ENCODE peak calls at places on chromosomes 2 and 18, in ten cellular contexts. Q, G, D, K, U, T, J, B, V and L are unnamed samples.

GRCh38 chr18:31490387-31490786 is 7.6 kb upstream of the DSG2 start:
- DNase-seq in Q (no peak), G (no peak), D (no peak), K (no peak), U (no peak), T (no peak), J (no peak), B (no peak), V (no peak), L (no peak)

GRCh38 chr2:18154812-18155211 is 276.3 kb downstream of the KCNS3 start:
- DNase-seq in Q (no peak), G (no peak), D (no peak), K (no peak), U (no peak), T (peak), J (no peak), B (no peak), V (no peak), L (peak)

GRCh38 chr2:238174701-238175100 is 15.9 kb downstream of the ERFE start:
- DNase-seq in Q (no peak), G (no peak), D (no peak), K (no peak), U (no peak), T (no peak), J (no peak), B (peak), V (no peak), L (no peak)

GRCh38 chr2:71948781-71949536 is 198.7 kb downstream of the CYP26B1 start:
- DNase-seq in Q (no peak), G (peak), D (peak), K (peak), U (no peak), T (peak), J (peak), B (no peak), V (no peak), L (peak)

GRCh38 chr2:17584689-17585088 is 44.2 kb downstream of the VSNL1 start:
- DNase-seq in Q (no peak), G (no peak), D (no peak), K (no peak), U (no peak), T (no peak), J (no peak), B (no peak), V (no peak), L (no peak)

GRCh38 chr2:60385648-60386047 is 167.8 kb downstream of the BCL11A start:
- DNase-seq in Q (no peak), G (no peak), D (no peak), K (no peak), U (no peak), T (no peak), J (peak), B (no peak), V (no peak), L (peak)

GRCh38 chr2:150732064-150732463 is 244.6 kb upstream of the RND3 start:
- DNase-seq in Q (no peak), G (no peak), D (peak), K (peak), U (no peak), T (peak), J (peak), B (no peak), V (no peak), L (peak)

GRCh38 chr2:99659874-99660273 is 170.1 kb upstream of the REV1 start:
- DNase-seq in Q (no peak), G (peak), D (peak), K (no peak), U (no peak), T (peak), J (peak), B (no peak), V (no peak), L (no peak)

GRCh38 chr2:223837290-223838061 is at the start of gene AP1S3:
- DNase-seq in Q (peak), G (no peak), D (peak), K (peak), U (peak), T (peak), J (peak), B (peak), V (peak), L (peak)

GRCh38 chr18:23963443-23964185 is 50.9 kb upstream of the TTC39C start:
- DNase-seq in Q (no peak), G (no peak), D (peak), K (peak), U (no peak), T (no peak), J (no peak), B (no peak), V (no peak), L (peak)

GRCh38 chr2:104702026-104702425 is 151.9 kb upstream of the POU3F3 start:
- DNase-seq in Q (no peak), G (no peak), D (no peak), K (no peak), U (no peak), T (no peak), J (no peak), B (no peak), V (no peak), L (no peak)

GRCh38 chr18:12883684-12884520 is at the start of gene PTPN2:
- DNase-seq in Q (peak), G (peak), D (peak), K (peak), U (peak), T (peak), J (peak), B (peak), V (peak), L (peak)

GRCh38 chr2:180349809-180350208 is 342.7 kb upstream of the CWC22 start:
- DNase-seq in Q (no peak), G (no peak), D (no peak), K (no peak), U (no peak), T (no peak), J (no peak), B (no peak), V (no peak), L (no peak)

GRCh38 chr2:44742054-44742453 is 199.4 kb upstream of the SIX3 start:
- DNase-seq in Q (no peak), G (no peak), D (no peak), K (no peak), U (no peak), T (no peak), J (no peak), B (no peak), V (no peak), L (no peak)

GRCh38 chr2:70687461-70687795 is 80.6 kb downstream of the ADD2 start:
- DNase-seq in Q (no peak), G (no peak), D (no peak), K (no peak), U (no peak), T (no peak), J (no peak), B (no peak), V (no peak), L (no peak)

GRCh38 chr2:48398285-48399135 is 131.4 kb upstream of the STON1 start:
- DNase-seq in Q (no peak), G (no peak), D (no peak), K (peak), U (no peak), T (peak), J (no peak), B (no peak), V (no peak), L (no peak)

GRCh38 chr2:96869824-96870630 is at the start of gene SEMA4C:
- DNase-seq in Q (peak), G (no peak), D (no peak), K (peak), U (peak), T (peak), J (peak), B (peak), V (peak), L (peak)

GRCh38 chr2:123816203-123816602 is 208.9 kb upstream of the CNTNAP5 start:
- DNase-seq in Q (no peak), G (no peak), D (no peak), K (no peak), U (no peak), T (no peak), J (no peak), B (no peak), V (no peak), L (no peak)

GRCh38 chr2:189982777-189983394 is 79.6 kb downstream of the MSTN start:
- DNase-seq in Q (no peak), G (no peak), D (peak), K (peak), U (no peak), T (peak), J (no peak), B (no peak), V (no peak), L (peak)

GRCh38 chr2:201642086-201642578 is 1.2 kb downstream of the TMEM237 start:
- DNase-seq in Q (no peak), G (no peak), D (no peak), K (no peak), U (no peak), T (no peak), J (no peak), B (no peak), V (no peak), L (no peak)

GRCh38 chr2:240425697-240426096 is 9.8 kb upstream of the GPC1 start:
- DNase-seq in Q (no peak), G (no peak), D (no peak), K (no peak), U (no peak), T (no peak), J (no peak), B (no peak), V (no peak), L (no peak)

GRCh38 chr2:29108225-29108624 is 7.0 kb upstream of the CLIP4 start:
- DNase-seq in Q (no peak), G (no peak), D (peak), K (peak), U (no peak), T (peak), J (peak), B (no peak), V (no peak), L (peak)

GRCh38 chr2:84908948-84909713 is 3.7 kb downstream of the TMSB10 start:
- DNase-seq in Q (no peak), G (peak), D (no peak), K (no peak), U (no peak), T (no peak), J (no peak), B (peak), V (peak), L (no peak)

GRCh38 chr18:56083889-56084288 is 495.9 kb upstream of the TCF4 start:
- DNase-seq in Q (no peak), G (no peak), D (no peak), K (peak), U (no peak), T (no peak), J (no peak), B (no peak), V (no peak), L (no peak)

GRCh38 chr2:190637903-190638618 is 10.8 kb upstream of the NAB1 start:
- DNase-seq in Q (peak), G (peak), D (no peak), K (no peak), U (peak), T (peak), J (no peak), B (no peak), V (no peak), L (no peak)

GRCh38 chr2:96423281-96423680 is 81.9 kb downstream of the NEURL3 start:
- DNase-seq in Q (no peak), G (no peak), D (peak), K (peak), U (no peak), T (peak), J (no peak), B (no peak), V (no peak), L (no peak)

GRCh38 chr2:39232141-39232540 is 11.6 kb downstream of the CDKL4 start:
- DNase-seq in Q (no peak), G (no peak), D (no peak), K (no peak), U (no peak), T (no peak), J (no peak), B (no peak), V (no peak), L (no peak)

GRCh38 chr18:25503567-25504081 is 151.7 kb upstream of the ZNF521 start:
- DNase-seq in Q (peak), G (peak), D (peak), K (peak), U (peak), T (peak), J (peak), B (peak), V (no peak), L (peak)

GRCh38 chr2:114192362-114192761 is 250.1 kb upstream of the DPP10 start:
- DNase-seq in Q (no peak), G (no peak), D (peak), K (peak), U (no peak), T (peak), J (no peak), B (no peak), V (no peak), L (peak)

GRCh38 chr18:4207383-4207782 is 247.7 kb downstream of the DLGAP1 start:
- DNase-seq in Q (no peak), G (no peak), D (no peak), K (no peak), U (no peak), T (no peak), J (no peak), B (no peak), V (no peak), L (no peak)
- H3K4me3 ChIP-seq in Q (no peak), G (no peak), D (no peak), K (no peak), U (no peak), T (no peak), J (no peak), B (no peak), V (no peak), L (no peak)

DNA sequence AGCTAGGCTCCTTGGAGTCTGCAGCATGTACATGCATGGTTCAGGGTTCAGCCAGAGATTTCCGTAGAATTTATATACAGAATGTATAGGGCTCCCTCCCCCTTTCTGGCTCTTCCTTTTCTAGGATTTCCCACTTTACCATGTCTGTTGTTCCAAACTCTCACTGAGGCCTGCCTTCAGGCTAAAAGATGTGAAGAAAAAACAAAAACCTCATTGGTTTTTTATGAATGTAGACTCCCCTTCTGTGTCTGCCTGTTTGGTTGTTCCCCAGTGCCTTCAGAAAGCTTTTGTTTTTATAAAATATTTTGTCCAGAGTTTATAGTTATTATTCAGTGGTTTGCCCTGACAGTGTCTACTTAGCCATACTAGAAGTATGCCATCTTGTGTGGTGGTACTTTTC is 3.6 kb downstream of the NDUFV2 start:
- DNase-seq in Q (no peak), G (no peak), D (no peak), K (no peak), U (no peak), T (no peak), J (no peak), B (no peak), V (no peak), L (no peak)
- H3K4me3 ChIP-seq in Q (no peak), G (no peak), D (no peak), K (peak), U (peak), T (peak), J (peak), B (no peak), V (peak), L (no peak)

GRCh38 chr18:7918696-7919095 is 351.6 kb downstream of the PTPRM start:
- DNase-seq in Q (no peak), G (no peak), D (no peak), K (peak), U (no peak), T (peak), J (peak), B (no peak), V (no peak), L (no peak)

GRCh38 chr18:7924616-7925015 is 357.5 kb downstream of the PTPRM start:
- DNase-seq in Q (no peak), G (no peak), D (no peak), K (no peak), U (no peak), T (no peak), J (no peak), B (no peak), V (no peak), L (peak)

GRCh38 chr18:7919565-7919964 is 352.4 kb downstream of the PTPRM start:
- DNase-seq in Q (no peak), G (no peak), D (no peak), K (peak), U (no peak), T (no peak), J (no peak), B (no peak), V (no peak), L (no peak)

GRCh38 chr18:7923105-7923504 is 356.0 kb downstream of the PTPRM start:
- DNase-seq in Q (no peak), G (no peak), D (no peak), K (no peak), U (no peak), T (no peak), J (no peak), B (no peak), V (no peak), L (peak)

GRCh38 chr18:7921938-7922587 is 354.9 kb downstream of the PTPRM start:
- DNase-seq in Q (no peak), G (no peak), D (peak), K (peak), U (no peak), T (peak), J (peak), B (no peak), V (no peak), L (peak)
- H3K4me3 ChIP-seq in Q (no peak), G (no peak), D (no peak), K (no peak), U (no peak), T (no peak), J (peak), B (no peak), V (no peak), L (no peak)

GRCh38 chr2:215019521-215020145 is 118.8 kb downstream of the ABCA12 start:
- DNase-seq in Q (no peak), G (no peak), D (no peak), K (no peak), U (no peak), T (no peak), J (no peak), B (no peak), V (no peak), L (no peak)
- H3K4me3 ChIP-seq in Q (no peak), G (no peak), D (no peak), K (no peak), U (no peak), T (no peak), J (no peak), B (no peak), V (no peak), L (no peak)

DNA sequence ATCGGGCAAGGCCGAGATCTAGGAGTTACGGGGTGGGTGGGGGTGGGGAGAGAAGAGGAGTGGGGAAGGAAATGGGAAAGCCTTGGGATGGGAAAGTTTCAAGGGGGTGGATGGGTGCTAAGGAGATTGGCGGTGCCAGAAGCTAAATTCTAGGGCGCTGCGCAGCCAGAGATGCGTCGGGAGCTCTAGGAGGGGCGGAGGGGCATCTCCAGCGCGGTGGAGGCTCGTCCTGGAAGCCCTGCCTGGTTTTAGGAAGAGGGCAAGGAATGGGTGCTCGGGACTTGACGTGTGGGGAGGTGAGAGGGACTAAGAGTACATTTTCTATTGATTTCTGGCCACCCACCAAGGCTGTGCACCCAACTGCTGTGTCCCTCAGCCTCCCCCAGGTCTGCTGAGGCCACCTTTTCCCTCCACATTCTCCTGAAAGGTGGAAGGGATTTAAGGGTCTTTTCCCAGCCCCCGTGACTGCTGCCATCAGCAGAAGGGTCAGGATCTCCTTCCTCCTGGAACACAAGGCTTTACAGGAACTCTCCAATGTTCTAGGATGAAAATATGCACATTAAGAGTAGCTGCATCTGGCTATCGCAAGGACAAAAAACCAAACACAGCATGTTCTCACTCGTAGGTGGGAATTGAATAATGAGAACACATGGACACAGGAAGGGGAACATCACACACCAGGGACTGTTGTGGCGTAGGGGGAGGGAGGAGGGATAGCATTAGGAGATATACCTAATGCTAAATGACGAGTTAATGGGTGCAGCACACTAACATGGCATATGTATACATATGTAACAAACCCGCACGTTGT is 1.4 kb downstream of the C2orf72 start:
- DNase-seq in Q (no peak), G (no peak), D (no peak), K (no peak), U (no peak), T (no peak), J (no peak), B (no peak), V (no peak), L (no peak)
- H3K4me3 ChIP-seq in Q (no peak), G (no peak), D (no peak), K (no peak), U (no peak), T (no peak), J (no peak), B (no peak), V (no peak), L (peak)

GRCh38 chr2:23460983-23461382 is 76.0 kb downstream of the KLHL29 start:
- DNase-seq in Q (no peak), G (peak), D (no peak), K (no peak), U (no peak), T (no peak), J (no peak), B (no peak), V (no peak), L (no peak)
- H3K4me3 ChIP-seq in Q (no peak), G (no peak), D (no peak), K (no peak), U (no peak), T (no peak), J (no peak), B (no peak), V (no peak), L (no peak)